ENCODE peak calls at places on chromosomes 2 and 18, in eight cellular contexts. B is HCEC 1CT; X is EH; P is upper lobe of right lung; J is HS-5; U is T-helper 9 cell; I is activated CD8-positive, alpha-beta memory T cell treated with anti-CD3 and anti-CD28 coated beads for 4 hours; R is LoVo. D is an unnamed sample.

GRCh38 chr2:127597984-127598380 is 48.0 kb upstream of the GPR17 start:
- DNase-seq in B (peak), X (peak), P (no peak), J (no peak), U (no peak), I (no peak), R (peak), D (peak)

GRCh38 chr2:54613361-54613760 is 110.1 kb upstream of the EML6 start:
- DNase-seq in B (no peak), X (no peak), P (no peak), J (no peak), U (no peak), I (no peak), R (no peak), D (no peak)

GRCh38 chr2:70703900-70704549 is 64.0 kb downstream of the ADD2 start:
- DNase-seq in B (no peak), X (peak), P (no peak), J (no peak), U (no peak), I (no peak), R (no peak), D (no peak)

GRCh38 chr2:9846554-9846953 is 3.3 kb downstream of the TAF1B start:
- DNase-seq in B (peak), X (peak), P (no peak), J (no peak), U (no peak), I (no peak), R (no peak), D (no peak)

GRCh38 chr18:43170586-43170985 is 55.1 kb upstream of the RIT2 start:
- DNase-seq in B (no peak), X (no peak), P (no peak), J (no peak), U (no peak), I (no peak), R (no peak), D (no peak)

GRCh38 chr2:44245068-44245861 is 30.0 kb upstream of the SLC3A1 start:
- DNase-seq in B (no peak), X (peak), P (no peak), J (no peak), U (no peak), I (no peak), R (peak), D (no peak)

GRCh38 chr2:65316072-65316471 is 88.4 kb downstream of the ACTR2 start:
- DNase-seq in B (no peak), X (no peak), P (no peak), J (no peak), U (no peak), I (no peak), R (no peak), D (no peak)

GRCh38 chr18:3864669-3865298 is 414.8 kb downstream of the TGIF1 start:
- DNase-seq in B (no peak), X (no peak), P (no peak), J (no peak), U (no peak), I (no peak), R (no peak), D (no peak)

GRCh38 chr18:34929336-34929780 is 111.9 kb upstream of the MAPRE2 start:
- DNase-seq in B (peak), X (peak), P (no peak), J (peak), U (no peak), I (no peak), R (peak), D (peak)

GRCh38 chr2:181411105-181411849 is 45.9 kb upstream of the ITGA4 start:
- DNase-seq in B (no peak), X (peak), P (no peak), J (no peak), U (no peak), I (no peak), R (no peak), D (no peak)

GRCh38 chr2:169082995-169083394 is 13.6 kb downstream of the DHRS9 start:
- DNase-seq in B (no peak), X (no peak), P (no peak), J (no peak), U (no peak), I (no peak), R (no peak), D (no peak)

GRCh38 chr18:59376351-59376935 is 17.4 kb upstream of the LMAN1 start:
- DNase-seq in B (no peak), X (no peak), P (no peak), J (no peak), U (no peak), I (no peak), R (no peak), D (no peak)

GRCh38 chr2:176471949-176472348 is 202.7 kb downstream of the MTX2 start:
- DNase-seq in B (no peak), X (no peak), P (no peak), J (no peak), U (no peak), I (no peak), R (no peak), D (no peak)

GRCh38 chr2:3958465-3958864 is 255.1 kb downstream of the DCDC2C start:
- DNase-seq in B (no peak), X (no peak), P (no peak), J (no peak), U (no peak), I (no peak), R (no peak), D (no peak)

GRCh38 chr2:124911560-124911959 is 886.5 kb downstream of the CNTNAP5 start:
- DNase-seq in B (no peak), X (peak), P (no peak), J (no peak), U (no peak), I (no peak), R (no peak), D (no peak)

GRCh38 chr2:138814123-138814883 is 34.1 kb upstream of the NXPH2 start:
- DNase-seq in B (no peak), X (no peak), P (no peak), J (no peak), U (no peak), I (no peak), R (no peak), D (no peak)

GRCh38 chr2:96533292-96534073 is 3.1 kb upstream of the ARID5A start:
- DNase-seq in B (peak), X (peak), P (peak), J (no peak), U (no peak), I (no peak), R (no peak), D (no peak)

GRCh38 chr18:44514106-44514505 is 166.6 kb upstream of the SETBP1 start:
- DNase-seq in B (no peak), X (peak), P (no peak), J (no peak), U (no peak), I (no peak), R (no peak), D (no peak)

GRCh38 chr2:218019411-218020060 is 16.7 kb upstream of the TNS1 start:
- DNase-seq in B (no peak), X (no peak), P (peak), J (no peak), U (no peak), I (no peak), R (no peak), D (no peak)

GRCh38 chr2:234919711-234920110 is 32.1 kb upstream of the SH3BP4 start:
- DNase-seq in B (no peak), X (peak), P (no peak), J (no peak), U (no peak), I (no peak), R (peak), D (peak)

GRCh38 chr2:201854221-201854801 is 48.0 kb downstream of the CDK15 start:
- DNase-seq in B (peak), X (peak), P (no peak), J (peak), U (no peak), I (no peak), R (peak), D (peak)

GRCh38 chr2:229416116-229416694 is 145.1 kb upstream of the PID1 start:
- DNase-seq in B (peak), X (peak), P (peak), J (no peak), U (no peak), I (no peak), R (no peak), D (no peak)

GRCh38 chr2:109487237-109487869 is 126.4 kb downstream of the SEPTIN10 start:
- DNase-seq in B (peak), X (peak), P (no peak), J (no peak), U (no peak), I (no peak), R (no peak), D (peak)

GRCh38 chr2:17646838-17647701 is 106.5 kb downstream of the SMC6 start:
- DNase-seq in B (no peak), X (no peak), P (no peak), J (no peak), U (no peak), I (no peak), R (no peak), D (no peak)

GRCh38 chr18:73752965-73753364 is 394.7 kb downstream of the FBXO15 start:
- DNase-seq in B (no peak), X (peak), P (no peak), J (no peak), U (no peak), I (no peak), R (no peak), D (no peak)

GRCh38 chr18:42412896-42413295 is 457.9 kb downstream of the PIK3C3 start:
- DNase-seq in B (no peak), X (no peak), P (no peak), J (peak), U (no peak), I (no peak), R (no peak), D (peak)

GRCh38 chr18:52652451-52652850 is 312.5 kb downstream of the DCC start:
- DNase-seq in B (no peak), X (no peak), P (no peak), J (no peak), U (no peak), I (no peak), R (no peak), D (no peak)

GRCh38 chr2:234847639-234848038 is 104.2 kb upstream of the SH3BP4 start:
- DNase-seq in B (no peak), X (no peak), P (no peak), J (no peak), U (no peak), I (no peak), R (no peak), D (no peak)

GRCh38 chr2:19689769-19690168 is 212.0 kb downstream of the TTC32 start:
- DNase-seq in B (no peak), X (no peak), P (no peak), J (no peak), U (no peak), I (no peak), R (no peak), D (no peak)

GRCh38 chr18:61549411-61549810 is 216.2 kb downstream of the CDH20 start:
- DNase-seq in B (no peak), X (peak), P (no peak), J (no peak), U (no peak), I (no peak), R (no peak), D (no peak)

GRCh38 chr18:12769644-12770440 is 67.0 kb downstream of the PSMG2 start:
- DNase-seq in B (no peak), X (peak), P (no peak), J (no peak), U (no peak), I (no peak), R (no peak), D (no peak)